ENCODE peak calls at places on chromosomes 1 and 21, in six cellular contexts. Q is uterus, G is tibial nerve, N is ovary, I is body of pancreas, D is right lobe of liver. O is an unnamed sample.

GRCh38 chr1:938088-938683 is 14.5 kb downstream of the SAMD11 start:
- DNase-seq in I (peak), Q (peak), D (peak), N (no peak), G (no peak), O (no peak)

GRCh38 chr21:27838585-27838984 is 871.7 kb upstream of the ADAMTS5 start:
- DNase-seq in Q (no peak), I (no peak), G (no peak), D (no peak), N (no peak), O (no peak)

GRCh38 chr1:109901508-109902145 is 9.0 kb upstream of the CSF1 start:
- DNase-seq in N (no peak), D (peak), Q (no peak), G (no peak), I (peak), O (no peak)

GRCh38 chr21:42245348-42246185 is 26.6 kb downstream of the ABCG1 start:
- DNase-seq in N (no peak), G (no peak), Q (no peak), I (no peak), D (no peak), O (no peak)

GRCh38 chr1:37123266-37123665 is 89.0 kb upstream of the GRIK3 start:
- DNase-seq in G (no peak), N (no peak), D (no peak), I (no peak), Q (no peak), O (no peak)

GRCh38 chr1:225763815-225764548 is 13.6 kb upstream of the SRP9 start:
- DNase-seq in Q (no peak), I (peak), G (no peak), N (peak), D (no peak), O (no peak)

GRCh38 chr1:207186503-207186902 is 82.5 kb downstream of the C4BPA start:
- DNase-seq in N (no peak), D (no peak), I (no peak), Q (no peak), G (no peak), O (no peak)

GRCh38 chr1:34770891-34771508 is 10.0 kb upstream of the GJB3 start:
- DNase-seq in Q (no peak), N (no peak), D (no peak), G (no peak), I (no peak), O (no peak)

GRCh38 chr1:31791131-31791858 is 24.5 kb downstream of the SPOCD1 start:
- DNase-seq in I (peak), D (peak), G (no peak), N (no peak), Q (no peak), O (peak)

GRCh38 chr1:4836574-4836973 is 182.2 kb downstream of the AJAP1 start:
- DNase-seq in I (no peak), Q (no peak), D (no peak), G (peak), N (peak), O (no peak)

GRCh38 chr1:246632584-246633168 is 66.4 kb downstream of the CNST start:
- DNase-seq in G (no peak), D (no peak), N (no peak), Q (no peak), I (no peak), O (no peak)

GRCh38 chr1:65141394-65141793 is 6.6 kb upstream of the AK4 start:
- DNase-seq in D (no peak), Q (no peak), G (no peak), N (no peak), I (no peak), O (no peak)

GRCh38 chr1:66563094-66563800 is 29.3 kb downstream of the SGIP1 start:
- DNase-seq in G (no peak), D (no peak), I (no peak), N (peak), Q (peak), O (no peak)

GRCh38 chr1:180954766-180955165 is 42.1 kb downstream of the KIAA1614 start:
- DNase-seq in Q (no peak), D (no peak), I (no peak), G (no peak), N (no peak), O (no peak)

GRCh38 chr1:210292276-210292851 is 36.3 kb upstream of the HHAT start:
- DNase-seq in N (peak), I (peak), D (peak), G (peak), Q (peak), O (peak)

GRCh38 chr1:87017994-87018672 is 103.7 kb downstream of the HS2ST1 start:
- DNase-seq in Q (no peak), N (no peak), I (no peak), D (no peak), G (no peak), O (no peak)

GRCh38 chr1:207619833-207620572 is 24.9 kb upstream of the CR1L start:
- DNase-seq in Q (no peak), D (no peak), G (peak), I (peak), N (no peak), O (no peak)

GRCh38 chr1:94773931-94774422 is 46.2 kb upstream of the SLC44A3 start:
- DNase-seq in D (no peak), I (peak), Q (no peak), G (no peak), N (no peak), O (no peak)

GRCh38 chr1:223887724-223888428 is 42.1 kb upstream of the TP53BP2 start:
- DNase-seq in I (peak), Q (peak), G (no peak), N (no peak), D (peak), O (no peak)

GRCh38 chr1:25550683-25551310 is 7.4 kb downstream of the LDLRAP1 start:
- DNase-seq in Q (no peak), I (peak), N (peak), G (no peak), D (no peak), O (no peak)

GRCh38 chr1:160877221-160877620 is 7.8 kb downstream of the ITLN1 start:
- DNase-seq in I (no peak), D (no peak), Q (no peak), G (no peak), N (no peak), O (no peak)

GRCh38 chr1:17567582-17567981 is 28.1 kb downstream of the ARHGEF10L start:
- DNase-seq in D (no peak), Q (peak), N (peak), G (no peak), I (peak), O (no peak)

GRCh38 chr1:17570228-17570627 is 30.7 kb downstream of the ARHGEF10L start:
- DNase-seq in D (no peak), N (no peak), Q (no peak), G (no peak), I (no peak), O (no peak)

GRCh38 chr1:17569200-17570139 is 30.0 kb downstream of the ARHGEF10L start:
- DNase-seq in Q (peak), I (peak), D (peak), G (peak), N (peak), O (peak)

GRCh38 chr1:17566892-17567291 is 27.4 kb downstream of the ARHGEF10L start:
- DNase-seq in G (no peak), N (no peak), Q (no peak), D (peak), I (no peak), O (no peak)

GRCh38 chr1:17568014-17568413 is 28.5 kb downstream of the ARHGEF10L start:
- DNase-seq in I (no peak), Q (no peak), G (no peak), N (no peak), D (no peak), O (no peak)
- H3K27ac ChIP-seq in I (no peak), Q (peak), G (peak), N (peak), D (peak), O (peak)

DNA sequence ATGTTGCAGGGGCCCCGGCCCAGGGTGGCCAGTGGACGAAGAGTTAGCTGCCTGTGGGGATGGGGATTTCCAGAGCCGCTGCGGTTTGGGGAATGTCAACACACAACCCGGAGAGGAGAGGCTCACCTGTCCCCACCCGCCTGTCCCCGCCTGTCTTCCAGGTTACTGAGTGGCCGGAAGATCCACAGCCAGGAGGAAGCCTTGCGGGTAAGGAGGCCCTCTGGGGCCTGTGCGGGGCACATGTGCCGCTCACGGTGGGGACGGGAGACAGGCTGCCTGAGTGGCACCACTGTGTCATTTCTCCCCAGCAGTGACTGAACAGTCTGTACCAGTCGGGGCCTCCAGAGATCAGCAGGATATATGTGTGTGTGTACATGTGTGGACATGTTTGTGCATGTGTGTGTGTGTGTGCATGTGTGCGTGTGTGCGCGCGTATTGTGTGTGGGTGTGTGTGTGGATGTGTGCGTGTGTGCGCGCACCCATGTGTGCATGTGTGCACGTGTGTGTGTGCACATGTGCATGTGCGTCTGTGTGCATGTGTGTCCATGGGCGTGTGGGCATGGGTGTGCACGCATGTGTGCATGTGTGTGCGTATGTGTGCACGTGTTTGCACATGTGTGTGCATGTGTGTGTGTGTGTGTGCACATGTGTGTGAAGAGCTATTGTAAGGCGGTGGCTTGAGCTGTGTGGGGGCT is 25.6 kb downstream of the CSTB start:
- DNase-seq in Q (no peak), I (no peak), G (no peak), N (no peak), D (no peak), O (no peak)
- TF ChIP-seq POLR2A in Q (no peak), I (no peak), G (no peak), N (no peak), D (no peak), O (no peak)

GRCh38 chr1:81873946-81874345 is 73.2 kb downstream of the ADGRL2 start:
- DNase-seq in G (no peak), N (no peak), Q (no peak), D (no peak), I (no peak), O (no peak)
- H3K27ac ChIP-seq in G (no peak), N (no peak), Q (no peak), D (no peak), I (no peak), O (no peak)

DNA sequence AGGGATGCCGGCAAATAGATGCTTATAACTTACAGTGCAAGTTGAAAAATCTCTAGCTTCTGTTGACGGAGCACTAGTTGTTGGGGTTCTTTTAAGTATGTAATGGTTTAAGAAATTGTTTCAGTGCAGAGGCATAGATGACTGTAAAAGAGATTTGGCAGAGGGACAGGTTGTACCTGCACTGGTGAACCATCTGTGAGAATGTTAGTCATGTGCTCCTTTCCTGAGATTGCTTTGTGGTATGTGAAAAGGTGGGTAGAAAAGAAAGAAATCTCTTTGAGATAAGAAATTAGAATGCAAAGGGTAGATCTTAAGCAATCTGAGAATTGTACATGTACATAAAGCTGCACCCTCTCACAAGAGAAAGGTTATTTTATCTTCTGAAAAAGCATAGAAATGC is 19.4 kb downstream of the ZBTB37 start:
- DNase-seq in D (no peak), G (no peak), Q (no peak), N (no peak), I (no peak), O (no peak)
- TF ChIP-seq POLR2A in D (no peak), G (no peak), Q (no peak), N (no peak), I (no peak), O (no peak)